ENCODE peak calls at places on chromosomes 6 and 20, in seven cellular contexts. E is mammary epithelial cell, O is tibial nerve, B is heart left ventricle, D is pancreas, T is K562, F is progenitor cell of endocrine pancreas. I is an unnamed sample.

GRCh38 chr6:154995241-154996162 is at the start of gene TIAM2:
- DNase-seq in D (peak), O (no peak), E (no peak), T (no peak), F (peak), B (no peak), I (peak)

GRCh38 chr6:169092375-169092774 is 161.3 kb downstream of the THBS2 start:
- DNase-seq in F (no peak), T (no peak), O (no peak), E (no peak), D (no peak), B (no peak), I (no peak)

GRCh38 chr20:7798176-7798575 is 142.1 kb downstream of the HAO1 start:
- DNase-seq in F (no peak), B (no peak), O (no peak), D (no peak), E (no peak), T (no peak), I (no peak)

GRCh38 chr6:117505337-117505736 is 22.9 kb downstream of the DCBLD1 start:
- DNase-seq in E (peak), O (no peak), B (no peak), T (no peak), D (no peak), F (no peak), I (no peak)

GRCh38 chr6:52990342-52990741 is 4.7 kb downstream of the GSTA4 start:
- DNase-seq in F (no peak), D (no peak), B (no peak), E (peak), O (no peak), T (peak), I (no peak)

GRCh38 chr6:35669441-35669776 is 19.3 kb downstream of the FKBP5 start:
- DNase-seq in D (no peak), B (no peak), T (no peak), O (no peak), E (no peak), F (no peak), I (no peak)

GRCh38 chr20:6685181-6685582 is 82.3 kb upstream of the BMP2 start:
- DNase-seq in O (no peak), T (no peak), E (peak), B (no peak), F (no peak), D (no peak), I (no peak)

GRCh38 chr6:115551510-115551909 is 509.2 kb downstream of the FRK start:
- DNase-seq in O (no peak), B (no peak), T (no peak), F (no peak), D (no peak), E (no peak), I (no peak)

GRCh38 chr6:32340242-32340641 is 31.5 kb downstream of the TSBP1 start:
- DNase-seq in B (no peak), O (no peak), D (no peak), E (no peak), T (no peak), F (no peak), I (no peak)

GRCh38 chr6:157219201-157220200 is 103.8 kb downstream of the TMEM242 start:
- DNase-seq in T (peak), B (no peak), F (no peak), D (no peak), O (no peak), E (no peak), I (no peak)
- TF ChIP-seq CTCF in T (no peak), B (no peak), F (no peak), D (no peak), O (no peak), E (no peak), I (no peak)

GRCh38 chr6:110341671-110342304 is 16.4 kb downstream of the METTL24 start:
- DNase-seq in F (no peak), D (no peak), O (no peak), T (peak), B (no peak), E (no peak), I (no peak)
- TF ChIP-seq CTCF in F (peak), D (no peak), O (no peak), T (peak), B (peak), E (peak), I (peak)

GRCh38 chr6:108570518-108570917 is 9.8 kb downstream of the FOXO3 start:
- DNase-seq in B (no peak), E (no peak), F (no peak), T (no peak), D (no peak), O (no peak), I (no peak)
- TF ChIP-seq CTCF in B (no peak), E (no peak), F (no peak), T (no peak), D (no peak), O (no peak), I (peak)

GRCh38 chr6:57224769-57225515 is 2.8 kb upstream of the RAB23 start:
- DNase-seq in F (no peak), E (peak), T (peak), B (no peak), D (no peak), O (no peak), I (no peak)

GRCh38 chr6:57221936-57222683 is at the start of gene RAB23:
- DNase-seq in O (peak), B (peak), E (peak), D (peak), F (peak), T (peak), I (peak)

GRCh38 chr6:57220083-57220703 is 1.9 kb downstream of the RAB23 start:
- DNase-seq in D (no peak), E (peak), T (peak), F (no peak), B (no peak), O (no peak), I (no peak)

GRCh38 chr6:57222684-57223077 is 574 bp upstream of the RAB23 start:
- DNase-seq in O (no peak), F (no peak), D (no peak), B (no peak), T (no peak), E (no peak), I (no peak)

GRCh38 chr6:57221191-57221935 is 744 bp downstream of the RAB23 start:
- DNase-seq in B (peak), O (peak), F (peak), D (peak), E (peak), T (peak), I (peak)
- TF ChIP-seq CTCF in B (peak), O (peak), F (peak), D (peak), E (peak), T (peak), I (no peak)

GRCh38 chr20:33729101-33729500 is 2.7 kb upstream of the ZNF341 start:
- DNase-seq in T (no peak), B (no peak), E (no peak), O (no peak), F (no peak), D (no peak), I (no peak)
- TF ChIP-seq CTCF in T (no peak), B (no peak), E (no peak), O (no peak), F (no peak), D (no peak), I (no peak)

GRCh38 chr6:130452336-130452735 is 86.5 kb downstream of the TMEM200A start:
- DNase-seq in E (no peak), F (no peak), O (no peak), B (no peak), T (no peak), D (no peak), I (no peak)

GRCh38 chr6:130460934-130461333 is 95.1 kb downstream of the TMEM200A start:
- DNase-seq in B (no peak), O (no peak), F (no peak), D (no peak), E (no peak), T (no peak), I (no peak)

GRCh38 chr6:130459316-130459715 is 93.5 kb downstream of the TMEM200A start:
- DNase-seq in D (no peak), E (no peak), O (no peak), T (no peak), F (no peak), B (no peak), I (no peak)

GRCh38 chr6:130453230-130453629 is 87.4 kb downstream of the TMEM200A start:
- DNase-seq in D (no peak), B (no peak), O (no peak), T (no peak), E (peak), F (no peak), I (no peak)

GRCh38 chr6:130457605-130458004 is 91.8 kb downstream of the TMEM200A start:
- DNase-seq in O (no peak), F (no peak), T (no peak), E (no peak), B (no peak), D (no peak), I (no peak)
- TF ChIP-seq CTCF in O (no peak), F (no peak), T (no peak), E (no peak), B (no peak), D (no peak), I (no peak)

GRCh38 chr20:48924711-48925109 is 3.2 kb downstream of the ARFGEF2 start:
- DNase-seq in D (no peak), T (no peak), F (no peak), E (no peak), B (no peak), O (no peak), I (no peak)
- TF ChIP-seq CTCF in D (no peak), T (no peak), F (no peak), E (no peak), B (no peak), O (no peak), I (no peak)

DNA sequence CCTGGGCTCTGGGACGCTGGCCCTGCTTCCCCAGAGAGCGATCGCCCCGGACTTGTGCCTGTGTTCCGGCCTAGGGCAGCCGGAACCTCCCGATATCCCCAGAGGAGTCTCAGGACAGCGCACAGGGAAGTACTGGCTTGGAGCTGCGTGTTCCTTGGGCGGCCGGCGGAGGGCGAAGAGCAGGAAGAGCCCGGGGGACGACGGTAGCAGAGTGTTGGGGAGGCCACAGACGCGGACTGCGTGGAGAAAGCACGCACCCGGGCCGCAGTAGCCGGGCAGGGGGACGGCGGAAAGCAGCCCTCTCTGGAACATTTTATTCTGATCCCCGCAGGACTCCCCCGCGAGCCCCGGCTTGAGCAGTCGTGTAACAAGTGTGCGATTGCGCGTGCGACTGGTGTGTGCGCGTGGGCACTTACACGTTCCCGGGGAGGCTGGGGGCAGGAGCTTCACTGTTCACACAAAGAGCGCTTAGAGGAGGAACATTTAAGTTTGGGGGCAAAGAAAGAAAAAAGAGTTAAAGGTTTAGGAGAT is 36.1 kb downstream of the NCR2 start:
- DNase-seq in B (peak), E (no peak), T (peak), O (no peak), D (peak), F (peak), I (peak)
- TF ChIP-seq CTCF in B (peak), E (no peak), T (no peak), O (no peak), D (no peak), F (peak), I (peak)

I was measured in mesothelial cell of epicardium.